ENCODE peak calls at places on chromosomes 1 and 21, in four cellular contexts. One of them, this sample, is unnamed.

GRCh38 chr1:176897350-176898236 is 266.9 kb downstream of the ASTN1 start:
- DNase-seq in MM.1S: peak; percentile 76
- DNase-seq in PC-3: peak; percentile 72
- DNase-seq in HCT116: peak; percentile 39
- DNase-seq in this sample: peak; percentile 95

GRCh38 chr1:201942129-201942495 is 4.2 kb downstream of the LMOD1 start:
- DNase-seq in HCT116: no peak
- DNase-seq in PC-3: no peak
- DNase-seq in MM.1S: no peak
- DNase-seq in this sample: no peak

GRCh38 chr1:231338270-231339128 is at the start of gene SPRTN:
- DNase-seq in MM.1S: no peak
- DNase-seq in PC-3: peak; percentile 12
- DNase-seq in HCT116: no peak
- DNase-seq in this sample: no peak

GRCh38 chr1:39205102-39205780 is 746 bp downstream of the MACF1 start:
- DNase-seq in HCT116: no peak
- DNase-seq in PC-3: peak; percentile 35
- DNase-seq in MM.1S: peak; percentile 83
- DNase-seq in this sample: no peak

GRCh38 chr1:236394905-236395779 is 1.1 kb downstream of the EDARADD start:
- DNase-seq in PC-3: peak; percentile 16
- DNase-seq in HCT116: no peak
- DNase-seq in MM.1S: no peak
- DNase-seq in this sample: peak; percentile 88

GRCh38 chr1:36321119-36321951 is 2.1 kb downstream of the EVA1B start:
- DNase-seq in HCT116: peak; percentile 77
- DNase-seq in MM.1S: no peak
- DNase-seq in PC-3: no peak
- DNase-seq in this sample: peak; percentile 97

GRCh38 chr1:154726443-154726842 is 118.5 kb upstream of the ADAR start:
- DNase-seq in PC-3: peak; percentile 61
- DNase-seq in HCT116: no peak
- DNase-seq in MM.1S: no peak
- DNase-seq in this sample: no peak

GRCh38 chr1:204207136-204207616 is 6.6 kb downstream of the GOLT1A start:
- DNase-seq in PC-3: peak; percentile 81
- DNase-seq in HCT116: peak; percentile 18
- DNase-seq in MM.1S: peak; percentile 68
- DNase-seq in this sample: peak; percentile 97

GRCh38 chr1:53316058-53316741 is 11.7 kb downstream of the LRP8 start:
- DNase-seq in HCT116: no peak
- DNase-seq in MM.1S: no peak
- DNase-seq in PC-3: no peak
- DNase-seq in this sample: peak; percentile 69

GRCh38 chr1:246792603-246793002 is 68.4 kb downstream of the SCCPDH start:
- DNase-seq in HCT116: no peak
- DNase-seq in MM.1S: no peak
- DNase-seq in PC-3: no peak
- DNase-seq in this sample: no peak

GRCh38 chr21:32046191-32046590 is 173.4 kb downstream of the HUNK start:
- DNase-seq in PC-3: no peak
- DNase-seq in HCT116: no peak
- DNase-seq in MM.1S: no peak
- DNase-seq in this sample: peak; percentile 34

GRCh38 chr1:21861602-21862429 is 49.8 kb downstream of the LDLRAD2 start:
- DNase-seq in MM.1S: no peak
- DNase-seq in HCT116: no peak
- DNase-seq in PC-3: peak; percentile 64
- DNase-seq in this sample: no peak

GRCh38 chr1:214838351-214838750 is 235.4 kb downstream of the CENPF start:
- DNase-seq in MM.1S: no peak
- DNase-seq in PC-3: no peak
- DNase-seq in HCT116: no peak
- DNase-seq in this sample: no peak

GRCh38 chr1:243513726-243514491 is 258.1 kb downstream of the SDCCAG8 start:
- DNase-seq in MM.1S: peak; percentile 71
- DNase-seq in HCT116: no peak
- DNase-seq in PC-3: peak; percentile 82
- DNase-seq in this sample: no peak

GRCh38 chr21:38796426-38796825 is 9.3 kb upstream of the ETS2 start:
- DNase-seq in HCT116: no peak
- DNase-seq in PC-3: peak; percentile 38
- DNase-seq in MM.1S: no peak
- DNase-seq in this sample: no peak

GRCh38 chr1:10074059-10074854 is 41.5 kb downstream of the UBE4B start:
- DNase-seq in PC-3: peak; percentile 87
- DNase-seq in MM.1S: peak; percentile 34
- DNase-seq in HCT116: no peak
- DNase-seq in this sample: no peak

GRCh38 chr1:4616831-4617465 is 37.5 kb upstream of the AJAP1 start:
- DNase-seq in HCT116: no peak
- DNase-seq in PC-3: no peak
- DNase-seq in MM.1S: no peak
- DNase-seq in this sample: no peak

GRCh38 chr1:178328728-178329127 is 168.0 kb downstream of the CLEC20A start:
- DNase-seq in HCT116: no peak
- DNase-seq in PC-3: no peak
- DNase-seq in MM.1S: no peak
- DNase-seq in this sample: no peak

GRCh38 chr1:186218661-186219352 is 156.2 kb downstream of the TPR start:
- DNase-seq in MM.1S: peak; percentile 15
- DNase-seq in PC-3: no peak
- DNase-seq in HCT116: no peak
- DNase-seq in this sample: no peak

GRCh38 chr1:91589438-91589837 is 88.8 kb downstream of the CDC7 start:
- DNase-seq in PC-3: no peak
- DNase-seq in HCT116: no peak
- DNase-seq in MM.1S: no peak
- DNase-seq in this sample: no peak

GRCh38 chr21:33265664-33266049 is 510 bp upstream of the IL10RB start:
- DNase-seq in HCT116: no peak
- DNase-seq in PC-3: peak; percentile 31
- DNase-seq in MM.1S: peak; percentile 54
- DNase-seq in this sample: peak; percentile 52

GRCh38 chr1:180176965-180177364 is 22.3 kb downstream of the QSOX1 start:
- DNase-seq in MM.1S: no peak
- DNase-seq in PC-3: no peak
- DNase-seq in HCT116: no peak
- DNase-seq in this sample: no peak

GRCh38 chr1:180178511-180179161 is 24.0 kb downstream of the QSOX1 start:
- DNase-seq in PC-3: peak; percentile 65
- DNase-seq in MM.1S: peak; percentile 60
- DNase-seq in HCT116: peak; percentile 3
- DNase-seq in this sample: peak; percentile 92

GRCh38 chr1:180179162-180179957 is 24.7 kb downstream of the QSOX1 start:
- DNase-seq in MM.1S: no peak
- DNase-seq in HCT116: no peak
- DNase-seq in PC-3: no peak
- DNase-seq in this sample: no peak

GRCh38 chr1:180175806-180176205 is 21.1 kb downstream of the QSOX1 start:
- DNase-seq in MM.1S: no peak
- DNase-seq in PC-3: no peak
- DNase-seq in HCT116: no peak
- DNase-seq in this sample: no peak

DNA sequence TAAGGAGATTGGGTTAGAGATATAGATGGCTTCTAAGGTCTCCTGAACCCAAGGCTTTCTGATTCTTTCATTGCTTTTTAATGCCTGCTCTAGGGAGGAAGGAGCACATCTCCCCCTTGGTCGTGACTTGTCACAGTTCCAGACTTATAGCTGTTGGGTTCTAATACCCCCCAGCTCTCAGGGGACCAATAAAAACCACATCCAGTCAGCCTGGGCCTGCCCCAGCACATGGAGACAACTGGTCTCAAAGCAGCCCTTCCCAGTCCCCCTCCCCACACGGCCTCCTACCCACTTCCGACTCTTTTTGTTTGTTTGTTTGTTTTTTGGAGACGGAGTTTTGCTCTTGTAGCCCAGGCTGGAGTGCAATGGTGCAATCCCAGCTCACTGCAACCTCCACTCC is 23.3 kb downstream of the QSOX1 start:
- DNase-seq in MM.1S: no peak
- DNase-seq in HCT116: no peak
- DNase-seq in PC-3: no peak
- DNase-seq in this sample: no peak
- H3K9ac ChIP-seq in MM.1S: no peak overlapping the region
- H3K9ac ChIP-seq in HCT116: no peak overlapping the region
- H3K9ac ChIP-seq in PC-3: no peak overlapping the region
- H3K9ac ChIP-seq in this sample: no peak overlapping the region

DNA sequence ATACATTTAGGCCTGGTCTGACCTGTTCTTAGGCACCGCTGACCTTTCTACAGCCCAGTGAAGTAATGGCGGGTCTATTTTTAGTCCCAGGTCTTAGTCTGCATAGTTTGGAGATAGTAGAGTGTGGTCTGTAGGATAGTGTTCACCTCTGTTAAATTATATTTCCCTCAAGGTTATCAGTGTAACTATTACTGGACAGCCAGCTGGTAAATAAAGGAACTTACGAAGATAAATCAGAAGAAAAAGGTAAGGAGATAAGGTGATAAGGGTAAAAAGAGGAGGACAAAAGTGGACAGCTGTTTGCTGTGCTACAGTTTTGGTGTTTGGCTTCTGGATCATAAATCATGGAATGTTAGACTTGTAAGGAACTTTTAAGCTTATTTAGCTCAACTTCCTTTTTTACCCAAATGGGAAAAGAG is 8.7 kb downstream of the XPR1 start:
- DNase-seq in PC-3: no peak
- DNase-seq in HCT116: no peak
- DNase-seq in MM.1S: no peak
- DNase-seq in this sample: no peak
- H3K27ac ChIP-seq in PC-3: no peak overlapping the region
- H3K27ac ChIP-seq in HCT116: no peak overlapping the region
- H3K27ac ChIP-seq in MM.1S: no peak overlapping the region
- H3K27ac ChIP-seq in this sample: no peak overlapping the region

GRCh38 chr21:45930231-45930760 is 51.3 kb upstream of the COL6A1 start:
- DNase-seq in MM.1S: no peak
- DNase-seq in HCT116: no peak
- DNase-seq in PC-3: no peak
- DNase-seq in this sample: no peak
- H3K4me1 ChIP-seq in MM.1S: no peaks in the 10 kb centered on the region
- H3K4me1 ChIP-seq in HCT116: peaks cover 2% of the 10 kb centered on the region
- H3K4me1 ChIP-seq in PC-3: no peaks in the 10 kb centered on the region
- H3K4me1 ChIP-seq in this sample: no peaks in the 10 kb centered on the region

GRCh38 chr1:58979085-58979484 is 195.2 kb upstream of the JUN start:
- DNase-seq in PC-3: no peak
- DNase-seq in MM.1S: peak; percentile 71
- DNase-seq in HCT116: no peak
- DNase-seq in this sample: no peak
- H3K9ac ChIP-seq in PC-3: no peak overlapping the region
- H3K9ac ChIP-seq in MM.1S: no peak overlapping the region
- H3K9ac ChIP-seq in HCT116: no peak overlapping the region
- H3K9ac ChIP-seq in this sample: no peak overlapping the region

GRCh38 chr1:95171270-95172245 is 54.4 kb downstream of the TLCD4 start:
- DNase-seq in MM.1S: no peak
- DNase-seq in HCT116: no peak
- DNase-seq in PC-3: no peak
- DNase-seq in this sample: no peak

GRCh38 chr1:95169544-95169943 is 52.4 kb downstream of the TLCD4 start:
- DNase-seq in HCT116: peak; percentile 37
- DNase-seq in MM.1S: peak; percentile 27
- DNase-seq in PC-3: peak; percentile 82
- DNase-seq in this sample: no peak

DNA sequence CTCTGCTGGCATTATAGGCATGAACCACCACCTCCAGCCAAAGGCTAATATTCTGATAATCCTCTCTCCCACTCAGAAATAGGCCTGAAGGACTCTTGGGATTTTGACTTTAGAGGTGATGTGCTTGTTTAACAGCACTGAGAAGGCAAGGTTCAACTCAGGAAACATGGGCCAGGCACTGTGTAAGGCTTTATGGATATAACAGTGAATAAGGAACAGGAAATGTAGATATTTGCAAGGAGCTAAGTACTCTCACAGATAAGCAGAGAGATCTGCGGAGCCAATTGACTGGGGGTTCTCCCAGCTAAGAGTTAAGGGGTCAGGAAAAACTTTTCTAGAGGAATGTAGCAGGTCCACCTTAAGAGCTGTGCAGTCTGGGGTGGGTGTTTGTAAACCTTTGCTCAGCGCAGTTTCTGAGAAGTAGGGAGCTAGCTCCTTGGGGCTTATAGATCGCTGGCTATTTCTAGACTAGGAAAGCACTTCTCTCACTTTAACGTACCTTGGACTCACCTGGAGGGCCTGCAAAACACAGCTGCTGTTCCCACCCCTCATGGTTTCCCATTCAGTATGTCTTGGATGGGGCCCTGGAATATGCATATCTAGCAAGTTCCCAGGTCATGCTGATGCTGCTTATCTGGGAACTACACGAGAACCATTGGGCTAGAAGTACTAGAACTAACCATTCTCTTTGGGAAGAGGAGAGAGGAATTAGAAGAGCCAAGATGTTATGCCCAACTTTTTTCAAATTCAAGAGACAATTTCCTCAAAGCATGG is 51.7 kb downstream of the TLCD4 start:
- DNase-seq in HCT116: no peak
- DNase-seq in PC-3: no peak
- DNase-seq in MM.1S: no peak
- DNase-seq in this sample: peak; percentile 47
- H3K27ac ChIP-seq in HCT116: no peak overlapping the region
- H3K27ac ChIP-seq in PC-3: peak overlapping the region; percentile 49
- H3K27ac ChIP-seq in MM.1S: no peak overlapping the region
- H3K27ac ChIP-seq in this sample: no peak overlapping the region